ENCODE peak calls at places on chromosomes 11 and 22, in seven cellular contexts. O, G, J, P, Z, W and R are unnamed samples.
A peak's percentile ranks its signal among the peaks of the same experiment; 100 is the strongest.

GRCh38 chr22:29719894-29720645 is at the start of gene CABP7:
- DNase-seq in P (no peak), Z (no peak), G (no peak), J (no peak), O (no peak), W (peak; percentile 42), R (no peak)

GRCh38 chr11:109960831-109961230 is 132.4 kb upstream of the ZC3H12C start:
- DNase-seq in W (peak; percentile 32), Z (no peak), O (peak; percentile 77), P (peak; percentile 79), G (peak; percentile 63), J (peak; percentile 86), R (no peak)

GRCh38 chr11:6468712-6469495 is 4.8 kb downstream of the TRIM3 start:
- DNase-seq in Z (peak; percentile 99), J (peak; percentile 92), W (peak; percentile 100), P (peak; percentile 87), O (peak; percentile 91), G (peak; percentile 91), R (no peak)

GRCh38 chr11:80669620-80670019 is 1228.8 kb upstream of the TENM4 start:
- DNase-seq in J (no peak), G (no peak), O (no peak), P (no peak), W (no peak), Z (no peak), R (no peak)

GRCh38 chr11:16860632-16861031 is 122.2 kb downstream of the C11orf58 start:
- DNase-seq in P (no peak), Z (no peak), J (no peak), O (no peak), G (no peak), W (no peak), R (no peak)

GRCh38 chr22:46971776-46972150 is 209.3 kb downstream of the TBC1D22A start:
- DNase-seq in W (no peak), Z (no peak), P (no peak), G (no peak), J (no peak), O (no peak), R (no peak)

GRCh38 chr22:35739642-35740041 is 22.0 kb downstream of the APOL5 start:
- DNase-seq in P (no peak), O (no peak), Z (no peak), J (no peak), W (peak; percentile 50), G (no peak), R (no peak)

GRCh38 chr11:134069426-134069921 is 602 bp downstream of the JAM3 start:
- DNase-seq in G (no peak), J (no peak), W (peak; percentile 70), P (peak; percentile 31), O (peak; percentile 50), Z (no peak), R (no peak)

GRCh38 chr11:19191530-19192169 is 10.1 kb downstream of the CSRP3 start:
- DNase-seq in P (no peak), O (peak; percentile 70), Z (no peak), W (no peak), G (peak; percentile 19), J (peak; percentile 58), R (no peak)

GRCh38 chr11:116379185-116379828 is 393.5 kb downstream of the BUD13 start:
- DNase-seq in J (no peak), P (peak; percentile 14), W (peak; percentile 79), Z (peak; percentile 43), G (no peak), O (peak; percentile 33), R (no peak)

GRCh38 chr11:47856186-47856585 is 8.0 kb upstream of the NUP160 start:
- DNase-seq in O (no peak), P (peak; percentile 58), Z (no peak), W (no peak), J (no peak), G (no peak), R (no peak)

GRCh38 chr22:25750569-25751173 is 8.7 kb downstream of the MYO18B start:
- DNase-seq in W (no peak), O (no peak), Z (no peak), P (no peak), G (no peak), J (peak; percentile 77), R (no peak)

GRCh38 chr11:114296190-114296978 is at the start of gene NNMT:
- DNase-seq in P (peak; percentile 97), O (peak; percentile 69), Z (no peak), J (peak; percentile 83), G (peak; percentile 68), W (no peak), R (no peak)

GRCh38 chr22:49180683-49181024 is 647.0 kb downstream of the BRD1 start:
- DNase-seq in G (no peak), Z (no peak), W (no peak), J (peak; percentile 12), O (no peak), P (no peak), R (no peak)

GRCh38 chr22:36830601-36831000 is 13.8 kb upstream of the PVALB start:
- DNase-seq in G (no peak), W (no peak), Z (no peak), P (no peak), O (no peak), J (no peak), R (no peak)

GRCh38 chr11:73415854-73416615 is 39.8 kb downstream of the RELT start:
- DNase-seq in O (no peak), W (no peak), G (no peak), Z (no peak), P (peak; percentile 55), J (no peak), R (no peak)

GRCh38 chr11:44840526-44840925 is 110.2 kb downstream of the TP53I11 start:
- DNase-seq in W (no peak), P (no peak), G (no peak), Z (no peak), O (no peak), J (no peak), R (no peak)

GRCh38 chr11:2933376-2934056 is 4.3 kb upstream of the PHLDA2 start:
- DNase-seq in J (peak; percentile 83), W (peak; percentile 37), P (peak; percentile 75), O (peak; percentile 82), G (peak; percentile 62), Z (peak; percentile 89), R (no peak)

GRCh38 chr11:89182773-89183172 is 5.1 kb downstream of the TYR start:
- DNase-seq in O (no peak), W (no peak), Z (no peak), J (no peak), G (no peak), P (peak; percentile 53), R (no peak)

GRCh38 chr11:72721689-72722049 is 30.5 kb downstream of the ARAP1 start:
- DNase-seq in Z (no peak), P (no peak), O (peak; percentile 70), J (peak; percentile 64), W (no peak), G (peak; percentile 42), R (no peak)

GRCh38 chr11:129815596-129816461 is at the start of gene TMEM45B:
- DNase-seq in W (peak; percentile 67), O (no peak), J (no peak), P (no peak), G (no peak), Z (peak; percentile 76), R (no peak)

GRCh38 chr11:48025293-48025982 is 45.1 kb downstream of the PTPRJ start:
- DNase-seq in J (peak; percentile 19), O (no peak), G (no peak), W (no peak), Z (no peak), P (no peak), R (no peak)

GRCh38 chr11:64538501-64538951 is 52.5 kb upstream of the SLC22A12 start:
- DNase-seq in G (no peak), W (no peak), J (no peak), Z (no peak), P (no peak), O (no peak), R (no peak)

GRCh38 chr11:64535811-64536210 is 55.2 kb upstream of the SLC22A12 start:
- DNase-seq in G (no peak), Z (no peak), P (no peak), W (no peak), O (no peak), J (no peak), R (no peak)

GRCh38 chr11:64536396-64536935 is 54.6 kb upstream of the SLC22A12 start:
- DNase-seq in G (no peak), J (no peak), W (no peak), P (peak; percentile 15), Z (no peak), O (no peak), R (no peak)

GRCh38 chr11:64537876-64538275 is 53.1 kb upstream of the SLC22A12 start:
- DNase-seq in Z (no peak), O (no peak), J (no peak), W (no peak), G (no peak), P (no peak), R (no peak)

GRCh38 chr11:64536997-64537396 is 54.0 kb upstream of the SLC22A12 start:
- DNase-seq in J (no peak), O (no peak), P (no peak), G (no peak), W (no peak), Z (no peak), R (no peak)
- TF ChIP-seq CTCF in J (no peak), O (no peak), P (no peak), G (no peak), W (no peak), Z (no peak), R (no peak)

GRCh38 chr11:96173424-96173823 is 169.6 kb downstream of the MAML2 start:
- DNase-seq in P (no peak), J (no peak), Z (no peak), O (no peak), W (no peak), G (no peak), R (no peak)
- H3K4me1 ChIP-seq in P (peaks cover 10% of the 10 kb centered on the region), J (peaks cover under 1% of the 10 kb centered on the region), Z (no peaks in the 10 kb centered on the region), O (peaks cover 21% of the 10 kb centered on the region), W (peaks cover 14% of the 10 kb centered on the region), G (peaks cover 13% of the 10 kb centered on the region), R (peaks cover 17% of the 10 kb centered on the region)

GRCh38 chr11:128555606-128556005 is 31.8 kb downstream of the ETS1 start:
- DNase-seq in W (peak; percentile 68), J (no peak), G (no peak), O (no peak), P (no peak), Z (peak; percentile 66), R (no peak)
- TF ChIP-seq CTCF in W (peak; percentile 84), J (peak; percentile 28), G (peak; percentile 60), O (peak; percentile 63), P (peak; percentile 37), Z (peak; percentile 71), R (no peak)

GRCh38 chr22:43303751-43304150 is 39.4 kb downstream of the SCUBE1 start:
- DNase-seq in P (no peak), O (no peak), G (no peak), Z (no peak), J (peak; percentile 42), W (no peak), R (no peak)

GRCh38 chr22:43303166-43303565 is 40.0 kb downstream of the SCUBE1 start:
- DNase-seq in G (no peak), Z (no peak), P (no peak), W (no peak), O (no peak), J (peak; percentile 43), R (no peak)

GRCh38 chr22:43302462-43303109 is 40.6 kb downstream of the SCUBE1 start:
- DNase-seq in P (no peak), O (no peak), Z (no peak), W (no peak), G (no peak), J (peak; percentile 36), R (no peak)

GRCh38 chr22:43305806-43306205 is 37.4 kb downstream of the SCUBE1 start:
- DNase-seq in P (no peak), O (peak; percentile 85), W (no peak), G (peak; percentile 71), J (no peak), Z (no peak), R (no peak)

GRCh38 chr22:43304831-43305230 is 38.3 kb downstream of the SCUBE1 start:
- DNase-seq in Z (no peak), J (peak; percentile 24), P (no peak), G (no peak), O (no peak), W (no peak), R (no peak)
- H3K4me1 ChIP-seq in Z (no peaks in the 10 kb centered on the region), J (no peaks in the 10 kb centered on the region), P (peaks cover 2% of the 10 kb centered on the region), G (peaks cover 19% of the 10 kb centered on the region), O (peaks cover 13% of the 10 kb centered on the region), W (no peaks in the 10 kb centered on the region), R (no peaks in the 10 kb centered on the region)